ENCODE peak calls at places on chromosomes 7 and 10, in nine cellular contexts. One of them, this sample, is unnamed.

GRCh38 chr7:1738956-1739355 is 68.9 kb downstream of the ELFN1 start:
- DNase-seq in fibroblast of villous mesenchyme: no peak
- DNase-seq in heart left ventricle: no peak
- DNase-seq in kidney epithelial cell: no peak
- DNase-seq in esophagus squamous epithelium: no peak
- DNase-seq in uterus: no peak
- DNase-seq in WTC11: no peak
- DNase-seq in OCI-LY7: no peak
- DNase-seq in fibroblast of the aortic adventitia: no peak
- DNase-seq in this sample: no peak

GRCh38 chr10:1788401-1788800 is 51.1 kb upstream of the ADARB2 start:
- DNase-seq in fibroblast of villous mesenchyme: no peak
- DNase-seq in heart left ventricle: no peak
- DNase-seq in kidney epithelial cell: no peak
- DNase-seq in esophagus squamous epithelium: no peak
- DNase-seq in uterus: no peak
- DNase-seq in WTC11: no peak
- DNase-seq in OCI-LY7: no peak
- DNase-seq in fibroblast of the aortic adventitia: no peak
- DNase-seq in this sample: no peak

GRCh38 chr10:4260483-4260882 is 475.5 kb upstream of the KLF6 start:
- DNase-seq in fibroblast of villous mesenchyme: peak; percentile 91
- DNase-seq in heart left ventricle: no peak
- DNase-seq in kidney epithelial cell: no peak
- DNase-seq in esophagus squamous epithelium: no peak
- DNase-seq in uterus: no peak
- DNase-seq in WTC11: no peak
- DNase-seq in OCI-LY7: no peak
- DNase-seq in fibroblast of the aortic adventitia: peak; percentile 53
- DNase-seq in this sample: no peak

GRCh38 chr10:96252730-96253129 is 18.6 kb downstream of the BLNK start:
- DNase-seq in fibroblast of villous mesenchyme: no peak
- DNase-seq in heart left ventricle: no peak
- DNase-seq in kidney epithelial cell: no peak
- DNase-seq in esophagus squamous epithelium: no peak
- DNase-seq in uterus: no peak
- DNase-seq in WTC11: no peak
- DNase-seq in OCI-LY7: no peak
- DNase-seq in fibroblast of the aortic adventitia: no peak
- DNase-seq in this sample: no peak

GRCh38 chr10:126504051-126504760 is 115.9 kb upstream of the ADAM12 start:
- DNase-seq in fibroblast of villous mesenchyme: peak; percentile 71
- DNase-seq in heart left ventricle: no peak
- DNase-seq in kidney epithelial cell: no peak
- DNase-seq in esophagus squamous epithelium: no peak
- DNase-seq in uterus: peak; percentile 15
- DNase-seq in WTC11: peak; percentile 48
- DNase-seq in OCI-LY7: peak; percentile 29
- DNase-seq in fibroblast of the aortic adventitia: peak; percentile 82
- DNase-seq in this sample: peak; percentile 37

GRCh38 chr7:70829221-70830059 is 302.5 kb upstream of the GALNT17 start:
- DNase-seq in fibroblast of villous mesenchyme: peak; percentile 46
- DNase-seq in heart left ventricle: no peak
- DNase-seq in kidney epithelial cell: no peak
- DNase-seq in esophagus squamous epithelium: no peak
- DNase-seq in uterus: peak; percentile 47
- DNase-seq in WTC11: peak; percentile 91
- DNase-seq in OCI-LY7: peak; percentile 71
- DNase-seq in fibroblast of the aortic adventitia: peak; percentile 61
- DNase-seq in this sample: peak; percentile 16

GRCh38 chr7:2776353-2776752 is 67.8 kb downstream of the GNA12 start:
- DNase-seq in fibroblast of villous mesenchyme: no peak
- DNase-seq in heart left ventricle: no peak
- DNase-seq in kidney epithelial cell: no peak
- DNase-seq in esophagus squamous epithelium: no peak
- DNase-seq in uterus: no peak
- DNase-seq in WTC11: no peak
- DNase-seq in OCI-LY7: no peak
- DNase-seq in fibroblast of the aortic adventitia: no peak
- DNase-seq in this sample: no peak

GRCh38 chr7:73354196-73354595 is 26.2 kb downstream of the FKBP6 start:
- DNase-seq in fibroblast of villous mesenchyme: no peak
- DNase-seq in heart left ventricle: no peak
- DNase-seq in kidney epithelial cell: no peak
- DNase-seq in esophagus squamous epithelium: no peak
- DNase-seq in uterus: no peak
- DNase-seq in WTC11: no peak
- DNase-seq in OCI-LY7: no peak
- DNase-seq in fibroblast of the aortic adventitia: no peak
- DNase-seq in this sample: no peak

GRCh38 chr7:36865019-36865418 is 140.7 kb upstream of the AOAH start:
- DNase-seq in fibroblast of villous mesenchyme: no peak
- DNase-seq in heart left ventricle: no peak
- DNase-seq in kidney epithelial cell: no peak
- DNase-seq in esophagus squamous epithelium: no peak
- DNase-seq in uterus: no peak
- DNase-seq in WTC11: no peak
- DNase-seq in OCI-LY7: no peak
- DNase-seq in fibroblast of the aortic adventitia: no peak
- DNase-seq in this sample: no peak

GRCh38 chr10:78199019-78199418 is 165.4 kb downstream of the RPS24 start:
- DNase-seq in fibroblast of villous mesenchyme: no peak
- DNase-seq in heart left ventricle: no peak
- DNase-seq in kidney epithelial cell: no peak
- DNase-seq in esophagus squamous epithelium: no peak
- DNase-seq in uterus: no peak
- DNase-seq in WTC11: no peak
- DNase-seq in OCI-LY7: no peak
- DNase-seq in fibroblast of the aortic adventitia: no peak
- DNase-seq in this sample: no peak

GRCh38 chr7:107506683-107507339 is 37.0 kb downstream of the GPR22 start:
- DNase-seq in fibroblast of villous mesenchyme: no peak
- DNase-seq in heart left ventricle: peak; percentile 44
- DNase-seq in kidney epithelial cell: peak; percentile 26
- DNase-seq in esophagus squamous epithelium: no peak
- DNase-seq in uterus: no peak
- DNase-seq in WTC11: peak; percentile 20
- DNase-seq in OCI-LY7: no peak
- DNase-seq in fibroblast of the aortic adventitia: peak; percentile 18
- DNase-seq in this sample: no peak

GRCh38 chr10:103845983-103846382 is 9.4 kb downstream of the SH3PXD2A start:
- DNase-seq in fibroblast of villous mesenchyme: no peak
- DNase-seq in heart left ventricle: peak; percentile 54
- DNase-seq in kidney epithelial cell: no peak
- DNase-seq in esophagus squamous epithelium: no peak
- DNase-seq in uterus: no peak
- DNase-seq in WTC11: no peak
- DNase-seq in OCI-LY7: peak; percentile 70
- DNase-seq in fibroblast of the aortic adventitia: no peak
- DNase-seq in this sample: no peak

GRCh38 chr7:103083210-103083609 is 8.3 kb downstream of the ARMC10 start:
- DNase-seq in fibroblast of villous mesenchyme: no peak
- DNase-seq in heart left ventricle: no peak
- DNase-seq in kidney epithelial cell: no peak
- DNase-seq in esophagus squamous epithelium: no peak
- DNase-seq in uterus: no peak
- DNase-seq in WTC11: no peak
- DNase-seq in OCI-LY7: no peak
- DNase-seq in fibroblast of the aortic adventitia: no peak
- DNase-seq in this sample: no peak

DNA sequence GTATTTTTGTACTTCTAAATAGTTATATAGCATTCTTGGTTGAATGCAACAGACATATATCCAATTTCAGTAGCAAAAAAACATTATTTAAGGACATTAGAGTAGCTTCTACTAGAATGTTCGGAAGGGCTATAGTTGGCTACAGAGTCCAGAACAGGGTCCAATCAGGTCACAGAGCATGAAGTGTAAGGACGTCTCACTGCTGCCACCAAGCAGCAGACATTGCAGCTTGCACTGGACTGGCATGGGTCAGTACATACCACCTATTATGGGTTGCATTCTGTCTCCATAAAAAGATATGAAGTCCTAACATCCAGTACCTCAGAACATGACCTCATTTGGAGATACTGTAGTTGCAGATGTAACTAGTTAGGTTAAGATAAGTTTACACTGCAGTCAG is 87.3 kb downstream of the LHFPL3 start:
- DNase-seq in fibroblast of villous mesenchyme: no peak
- DNase-seq in heart left ventricle: no peak
- DNase-seq in kidney epithelial cell: no peak
- DNase-seq in esophagus squamous epithelium: no peak
- DNase-seq in uterus: no peak
- DNase-seq in WTC11: no peak
- DNase-seq in OCI-LY7: no peak
- DNase-seq in fibroblast of the aortic adventitia: no peak
- DNase-seq in this sample: no peak
- TF ChIP-seq CTCF in fibroblast of villous mesenchyme: no peak
- TF ChIP-seq CTCF in heart left ventricle: no peak
- TF ChIP-seq CTCF in kidney epithelial cell: no peak
- TF ChIP-seq CTCF in esophagus squamous epithelium: no peak
- TF ChIP-seq CTCF in uterus: no peak
- TF ChIP-seq CTCF in WTC11: no peak
- TF ChIP-seq CTCF in OCI-LY7: peak; percentile 29
- TF ChIP-seq CTCF in fibroblast of the aortic adventitia: no peak
- TF ChIP-seq CTCF in this sample: no peak

DNA sequence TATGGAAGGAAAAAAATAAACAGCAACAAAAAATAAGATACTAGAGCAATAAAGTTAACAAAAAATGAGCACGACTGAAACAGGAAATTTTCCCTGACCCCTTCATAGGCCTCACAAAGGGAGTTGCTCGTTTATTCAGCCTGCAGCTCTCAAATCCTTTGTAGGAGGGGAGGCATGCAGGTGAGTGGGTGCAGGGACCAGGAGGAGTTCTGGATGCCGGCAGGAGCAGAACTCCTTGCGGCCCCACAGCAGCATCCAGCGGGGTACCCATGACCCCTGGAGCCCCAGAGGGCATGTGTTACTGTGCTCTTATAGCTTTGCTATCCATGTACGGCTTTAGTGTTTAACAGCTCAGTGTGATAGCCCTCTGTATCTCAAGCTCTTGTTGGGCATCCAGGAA is 5.8 kb downstream of the TAS2R39 start:
- DNase-seq in fibroblast of villous mesenchyme: no peak
- DNase-seq in heart left ventricle: no peak
- DNase-seq in kidney epithelial cell: no peak
- DNase-seq in esophagus squamous epithelium: no peak
- DNase-seq in uterus: no peak
- DNase-seq in WTC11: no peak
- DNase-seq in OCI-LY7: no peak
- DNase-seq in fibroblast of the aortic adventitia: no peak
- DNase-seq in this sample: no peak
- TF ChIP-seq CTCF in fibroblast of villous mesenchyme: no peak
- TF ChIP-seq CTCF in heart left ventricle: no peak
- TF ChIP-seq CTCF in kidney epithelial cell: no peak
- TF ChIP-seq CTCF in esophagus squamous epithelium: no peak
- TF ChIP-seq CTCF in uterus: no peak
- TF ChIP-seq CTCF in WTC11: no peak
- TF ChIP-seq CTCF in OCI-LY7: no peak
- TF ChIP-seq CTCF in fibroblast of the aortic adventitia: no peak
- TF ChIP-seq CTCF in this sample: no peak

GRCh38 chr10:61400524-61400923 is 52.7 kb downstream of the TMEM26 start:
- DNase-seq in fibroblast of villous mesenchyme: no peak
- DNase-seq in heart left ventricle: no peak
- DNase-seq in kidney epithelial cell: no peak
- DNase-seq in esophagus squamous epithelium: no peak
- DNase-seq in uterus: no peak
- DNase-seq in WTC11: no peak
- DNase-seq in OCI-LY7: no peak
- DNase-seq in fibroblast of the aortic adventitia: no peak
- DNase-seq in this sample: no peak
- TF ChIP-seq CTCF in fibroblast of villous mesenchyme: peak; percentile 18
- TF ChIP-seq CTCF in heart left ventricle: no peak
- TF ChIP-seq CTCF in kidney epithelial cell: no peak
- TF ChIP-seq CTCF in esophagus squamous epithelium: no peak
- TF ChIP-seq CTCF in uterus: no peak
- TF ChIP-seq CTCF in WTC11: no peak
- TF ChIP-seq CTCF in OCI-LY7: no peak
- TF ChIP-seq CTCF in fibroblast of the aortic adventitia: peak; percentile 26
- TF ChIP-seq CTCF in this sample: no peak

GRCh38 chr10:17003666-17004065 is 125.9 kb downstream of the CUBN start:
- DNase-seq in fibroblast of villous mesenchyme: no peak
- DNase-seq in heart left ventricle: no peak
- DNase-seq in kidney epithelial cell: no peak
- DNase-seq in esophagus squamous epithelium: no peak
- DNase-seq in uterus: no peak
- DNase-seq in WTC11: no peak
- DNase-seq in OCI-LY7: no peak
- DNase-seq in fibroblast of the aortic adventitia: no peak
- DNase-seq in this sample: no peak

GRCh38 chr10:17003151-17003550 is 126.5 kb downstream of the CUBN start:
- DNase-seq in fibroblast of villous mesenchyme: peak; percentile 96
- DNase-seq in heart left ventricle: no peak
- DNase-seq in kidney epithelial cell: no peak
- DNase-seq in esophagus squamous epithelium: no peak
- DNase-seq in uterus: no peak
- DNase-seq in WTC11: no peak
- DNase-seq in OCI-LY7: no peak
- DNase-seq in fibroblast of the aortic adventitia: peak; percentile 95
- DNase-seq in this sample: peak; percentile 90

GRCh38 chr10:17001297-17001744 is 128.3 kb downstream of the CUBN start:
- DNase-seq in fibroblast of villous mesenchyme: peak; percentile 56
- DNase-seq in heart left ventricle: peak; percentile 48
- DNase-seq in kidney epithelial cell: no peak
- DNase-seq in esophagus squamous epithelium: no peak
- DNase-seq in uterus: peak; percentile 52
- DNase-seq in WTC11: no peak
- DNase-seq in OCI-LY7: no peak
- DNase-seq in fibroblast of the aortic adventitia: peak; percentile 56
- DNase-seq in this sample: no peak

GRCh38 chr10:16999665-17000451 is 129.8 kb downstream of the CUBN start:
- DNase-seq in fibroblast of villous mesenchyme: peak; percentile 59
- DNase-seq in heart left ventricle: no peak
- DNase-seq in kidney epithelial cell: no peak
- DNase-seq in esophagus squamous epithelium: no peak
- DNase-seq in uterus: peak; percentile 35
- DNase-seq in WTC11: no peak
- DNase-seq in OCI-LY7: no peak
- DNase-seq in fibroblast of the aortic adventitia: peak; percentile 51
- DNase-seq in this sample: no peak

DNA sequence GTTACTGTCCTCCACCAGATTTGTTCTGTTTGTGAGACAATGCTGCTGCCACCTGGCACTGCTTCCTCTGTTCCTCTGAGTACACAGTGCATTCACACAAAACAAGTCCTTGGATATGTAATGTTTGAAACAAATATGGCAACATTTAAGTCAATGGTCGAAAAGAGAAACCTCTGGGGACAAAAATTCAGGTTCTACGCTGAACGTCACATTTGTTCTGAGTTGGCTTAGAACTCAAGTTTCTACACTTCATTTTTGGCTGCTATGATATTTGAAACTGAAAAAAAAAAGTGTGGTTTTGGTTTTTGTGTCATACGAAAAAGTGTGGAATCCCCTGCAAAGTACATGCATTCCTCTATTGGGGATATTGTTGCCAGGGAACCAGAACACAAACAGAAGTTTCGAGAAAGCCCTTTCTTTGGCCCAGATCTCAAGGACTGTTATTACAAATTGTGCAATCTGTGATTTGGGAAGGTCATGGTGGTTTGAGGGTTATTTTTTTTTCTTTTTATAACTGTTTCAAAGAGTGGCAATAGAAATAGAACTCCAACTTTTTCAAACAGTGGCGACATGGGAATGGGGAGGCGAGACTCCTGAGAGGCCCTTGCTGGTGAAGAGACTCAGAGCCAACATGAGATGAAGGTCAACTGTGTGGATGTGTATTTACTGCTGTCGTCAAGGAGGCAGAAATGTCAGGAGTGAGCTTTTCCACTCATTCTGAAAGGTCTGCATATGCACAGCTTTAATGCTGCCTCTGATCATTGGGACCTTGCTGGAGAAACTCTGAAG is 127.5 kb downstream of the CUBN start:
- DNase-seq in fibroblast of villous mesenchyme: peak; percentile 98
- DNase-seq in heart left ventricle: peak; percentile 46
- DNase-seq in kidney epithelial cell: no peak
- DNase-seq in esophagus squamous epithelium: no peak
- DNase-seq in uterus: peak; percentile 56
- DNase-seq in WTC11: no peak
- DNase-seq in OCI-LY7: no peak
- DNase-seq in fibroblast of the aortic adventitia: peak; percentile 99
- DNase-seq in this sample: peak; percentile 99
- TF ChIP-seq CTCF in fibroblast of villous mesenchyme: no peak
- TF ChIP-seq CTCF in heart left ventricle: no peak
- TF ChIP-seq CTCF in kidney epithelial cell: no peak
- TF ChIP-seq CTCF in esophagus squamous epithelium: no peak
- TF ChIP-seq CTCF in uterus: no peak
- TF ChIP-seq CTCF in WTC11: no peak
- TF ChIP-seq CTCF in OCI-LY7: no peak
- TF ChIP-seq CTCF in fibroblast of the aortic adventitia: no peak
- TF ChIP-seq CTCF in this sample: no peak